ENCODE peak calls at places on chromosomes 12 and 14, in five cellular contexts. Z is nephron progenitor cell; J is GM12878; V is HFFc6; T is stimulated activated CD4-positive, alpha-beta T cell treated with anti-CD3 and anti-CD28 coated beads, Interleukin-1b, Interleukin-23, amount 100 ng/mL, for 1 hour. I is an unnamed sample.

GRCh38 chr12:116141110-116141832 is 136.2 kb downstream of the MED13L start:
- DNase-seq in T (no peak), V (no peak), Z (no peak), J (no peak), I (no peak)

GRCh38 chr12:112148031-112148513 is 22.7 kb downstream of the TRAFD1 start:
- DNase-seq in J (no peak), T (no peak), Z (no peak), V (peak), I (no peak)

GRCh38 chr12:46891306-46891705 is 65.5 kb upstream of the SLC38A4 start:
- DNase-seq in V (peak), J (no peak), T (no peak), Z (no peak), I (no peak)

GRCh38 chr12:42625611-42626010 is 36.1 kb upstream of the PRICKLE1 start:
- DNase-seq in J (no peak), T (no peak), V (no peak), Z (no peak), I (no peak)

GRCh38 chr14:54713364-54713763 is 146.4 kb downstream of the SAMD4A start:
- DNase-seq in V (peak), J (no peak), Z (no peak), T (no peak), I (no peak)

GRCh38 chr12:113247123-113248045 is 26.1 kb downstream of the TPCN1 start:
- DNase-seq in T (no peak), V (no peak), Z (no peak), J (no peak), I (no peak)

GRCh38 chr12:95848575-95849388 is 10.0 kb upstream of the SNRPF start:
- DNase-seq in V (peak), Z (no peak), T (no peak), J (no peak), I (no peak)

GRCh38 chr12:10251669-10252068 is 39.0 kb downstream of the GABARAPL1 start:
- DNase-seq in T (no peak), J (no peak), V (no peak), Z (no peak), I (no peak)

GRCh38 chr14:104292084-104292970 is 153.9 kb downstream of the KIF26A start:
- DNase-seq in Z (no peak), T (no peak), J (no peak), V (no peak), I (no peak)

GRCh38 chr14:77023001-77023996 is 5.2 kb downstream of the IRF2BPL start:
- DNase-seq in T (no peak), V (peak), Z (no peak), J (no peak), I (no peak)

GRCh38 chr14:101927859-101928258 is 36.5 kb upstream of the DYNC1H1 start:
- DNase-seq in Z (peak), J (no peak), V (peak), T (no peak), I (peak)